ENCODE peak calls at places on chromosome 11, in seven cellular contexts. S is C1 segment of cervical spinal cord, C is GM20000, N is aorta, J is activated T-cell treated with anti-CD3 and anti-CD28 coated beads for 1 hour, P is GDM1, T is lung. B is an unnamed sample.

GRCh38 chr11:75855191-75855590 is 40.2 kb downstream of the UVRAG start:
- DNase-seq in S (no peak), C (no peak), N (no peak), J (no peak), P (no peak), T (no peak), B (no peak)

GRCh38 chr11:32713496-32713895 is 81.0 kb downstream of the CCDC73 start:
- DNase-seq in S (no peak), C (no peak), N (no peak), J (no peak), P (peak; percentile 2), T (no peak), B (no peak)

GRCh38 chr11:104060004-104060403 is 23.6 kb downstream of the DDI1 start:
- DNase-seq in S (no peak), C (no peak), N (no peak), J (no peak), P (no peak), T (no peak), B (no peak)

GRCh38 chr11:70569173-70569890 is 171.0 kb downstream of the CTTN start:
- DNase-seq in S (no peak), C (no peak), N (peak; percentile 20), J (no peak), P (no peak), T (no peak), B (no peak)

GRCh38 chr11:67698247-67698646 is 23.8 kb upstream of the ALDH3B2 start:
- DNase-seq in S (no peak), C (peak; percentile 41), N (no peak), J (no peak), P (no peak), T (no peak), B (no peak)

GRCh38 chr11:97687106-97687505 is 1297.3 kb downstream of the JRKL start:
- DNase-seq in S (no peak), C (no peak), N (no peak), J (no peak), P (no peak), T (no peak), B (no peak)

GRCh38 chr11:67270256-67271211 is 4.3 kb downstream of the GRK2 start:
- DNase-seq in S (no peak), C (no peak), N (peak; percentile 86), J (no peak), P (peak; percentile 86), T (no peak), B (no peak)

GRCh38 chr11:103536335-103536722 is 427.1 kb downstream of the DYNC2H1 start:
- DNase-seq in S (no peak), C (no peak), N (no peak), J (no peak), P (no peak), T (no peak), B (no peak)

GRCh38 chr11:133123371-133123770 is 408.9 kb downstream of the OPCML start:
- DNase-seq in S (no peak), C (no peak), N (no peak), J (no peak), P (no peak), T (no peak), B (no peak)